ENCODE peak calls at places on chromosome 16, in six cellular contexts. C, U, R, J, I and T are unnamed samples.

GRCh38 chr16:86986809-86987487 is 330.2 kb downstream of the C16orf95 start:
- DNase-seq in C (no peak), U (no peak), R (no peak), J (no peak), I (no peak), T (no peak)

GRCh38 chr16:3182608-3183444 is 5.2 kb upstream of the OR1F1 start:
- DNase-seq in C (no peak), U (peak), R (no peak), J (peak), I (peak), T (peak)

GRCh38 chr16:12609937-12610699 is 193.6 kb downstream of the CPPED1 start:
- DNase-seq in C (no peak), U (no peak), R (no peak), J (no peak), I (peak), T (no peak)

GRCh38 chr16:10744370-10745030 is 858 bp downstream of the NUBP1 start:
- DNase-seq in C (no peak), U (peak), R (no peak), J (no peak), I (no peak), T (no peak)

GRCh38 chr16:2512920-2513404 is 790 bp upstream of the ATP6V0C start:
- DNase-seq in C (no peak), U (no peak), R (no peak), J (no peak), I (no peak), T (no peak)

GRCh38 chr16:22372882-22373661 is 1.3 kb downstream of the CDR2 start:
- DNase-seq in C (no peak), U (no peak), R (no peak), J (no peak), I (no peak), T (no peak)

GRCh38 chr16:19289805-19290490 is 4.4 kb downstream of the CLEC19A start:
- DNase-seq in C (no peak), U (no peak), R (no peak), J (no peak), I (no peak), T (no peak)

GRCh38 chr16:57564571-57565270 is 22.3 kb downstream of the ADGRG5 start:
- DNase-seq in C (no peak), U (no peak), R (no peak), J (no peak), I (no peak), T (no peak)

GRCh38 chr16:1491327-1491726 is 1.8 kb upstream of the TELO2 start:
- DNase-seq in C (no peak), U (no peak), R (no peak), J (no peak), I (peak), T (no peak)

GRCh38 chr16:11738742-11739544 is 3.7 kb downstream of the TXNDC11 start:
- DNase-seq in C (no peak), U (no peak), R (no peak), J (no peak), I (no peak), T (no peak)

GRCh38 chr16:75074920-75075687 is 41.5 kb downstream of the LDHD start:
- DNase-seq in C (peak), U (peak), R (no peak), J (peak), I (no peak), T (peak)

GRCh38 chr16:17476414-17477259 is 5.9 kb upstream of the XYLT1 start:
- DNase-seq in C (no peak), U (peak), R (peak), J (no peak), I (peak), T (no peak)

GRCh38 chr16:82758904-82759303 is 132.1 kb downstream of the CDH13 start:
- DNase-seq in C (no peak), U (no peak), R (no peak), J (no peak), I (no peak), T (no peak)

GRCh38 chr16:26981266-26981938 is 85.3 kb upstream of the C16orf82 start:
- DNase-seq in C (no peak), U (no peak), R (no peak), J (no peak), I (no peak), T (no peak)

GRCh38 chr16:48156790-48157209 is 1.0 kb upstream of the ABCC12 start:
- DNase-seq in C (no peak), U (peak), R (peak), J (peak), I (peak), T (peak)

GRCh38 chr16:30656974-30657865 is 1.0 kb upstream of the FBRS start:
- DNase-seq in C (no peak), U (no peak), R (no peak), J (no peak), I (no peak), T (no peak)
- TF ChIP-seq POLR2A in C (peak), U (peak), R (no peak), J (peak), I (peak), T (no peak)

GRCh38 chr16:81518439-81518757 is 73.8 kb downstream of the CMIP start:
- DNase-seq in C (no peak), U (no peak), R (no peak), J (no peak), I (no peak), T (no peak)
- TF ChIP-seq TAF1 in C (no peak), U (no peak), R (no peak), J (no peak), I (no peak), T (no peak)

GRCh38 chr16:66925322-66925840 is at the start of gene RRAD:
- DNase-seq in C (no peak), U (peak), R (no peak), J (no peak), I (no peak), T (no peak)
- TF ChIP-seq POLR2A in C (peak), U (no peak), R (no peak), J (no peak), I (no peak), T (no peak)

DNA sequence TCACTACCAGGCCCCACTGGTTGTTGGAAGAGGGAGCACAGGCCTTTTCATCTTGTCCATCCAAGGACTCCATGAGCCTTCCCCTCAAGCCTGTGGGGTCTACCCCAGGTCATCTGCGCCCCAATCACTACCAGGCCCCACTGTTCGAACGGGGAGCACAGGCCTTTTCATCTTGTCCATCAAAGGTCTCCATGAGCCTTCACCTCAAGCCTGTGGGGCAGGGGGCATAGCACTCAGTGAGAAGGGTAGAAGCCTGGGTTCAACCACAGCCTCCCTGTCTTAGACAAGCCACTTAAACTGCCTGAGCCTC is 101.4 kb upstream of the CDH5 start:
- DNase-seq in C (no peak), U (no peak), R (no peak), J (no peak), I (no peak), T (no peak)
- TF ChIP-seq TAF1 in C (no peak), U (no peak), R (no peak), J (no peak), I (no peak), T (no peak)

GRCh38 chr16:68311316-68311620 is 449 bp downstream of the PRMT7 start:
- DNase-seq in C (no peak), U (no peak), R (no peak), J (no peak), I (peak), T (no peak)

GRCh38 chr16:68309798-68310197 is 948 bp downstream of the SLC7A6OS start:
- DNase-seq in C (no peak), U (no peak), R (no peak), J (no peak), I (no peak), T (no peak)

GRCh38 chr16:68313116-68313515 is 2.3 kb downstream of the PRMT7 start:
- DNase-seq in C (no peak), U (no peak), R (no peak), J (no peak), I (no peak), T (no peak)

GRCh38 chr16:68306633-68307032 is 4.1 kb downstream of the SLC7A6OS start:
- DNase-seq in C (no peak), U (no peak), R (no peak), J (no peak), I (no peak), T (no peak)

GRCh38 chr16:68310441-68311315 is at the start of the genes PRMT7 and SLC7A6OS:
- DNase-seq in C (peak), U (peak), R (peak), J (peak), I (peak), T (peak)
- TF ChIP-seq POLR2A in C (peak), U (peak), R (peak), J (peak), I (peak), T (peak)

GRCh38 chr16:84700518-84701277 is 898 bp downstream of the USP10 start:
- DNase-seq in C (no peak), U (peak), R (no peak), J (no peak), I (no peak), T (no peak)
- TF ChIP-seq TAF1 in C (peak), U (no peak), R (no peak), J (no peak), I (no peak), T (no peak)

GRCh38 chr16:68085259-68086071 is at the start of gene NFATC3:
- DNase-seq in C (no peak), U (peak), R (peak), J (peak), I (peak), T (peak)
- TF ChIP-seq POLR2A in C (peak), U (peak), R (peak), J (no peak), I (peak), T (no peak)

GRCh38 chr16:424033-424622 is 1.3 kb upstream of the RAB11FIP3 start:
- DNase-seq in C (no peak), U (no peak), R (no peak), J (no peak), I (peak), T (no peak)
- TF ChIP-seq TAF1 in C (no peak), U (no peak), R (no peak), J (no peak), I (no peak), T (no peak)

GRCh38 chr16:31142109-31143035 is 6.8 kb upstream of the PRSS8 start:
- DNase-seq in C (peak), U (peak), R (peak), J (peak), I (peak), T (peak)

GRCh38 chr16:31138621-31139578 is 3.4 kb upstream of the PRSS8 start:
- DNase-seq in C (no peak), U (no peak), R (no peak), J (no peak), I (peak), T (no peak)

GRCh38 chr16:31143036-31143888 is 6.6 kb downstream of the PRSS36 start:
- DNase-seq in C (no peak), U (no peak), R (no peak), J (no peak), I (no peak), T (no peak)

GRCh38 chr16:31143889-31144148 is 6.0 kb downstream of the PRSS36 start:
- DNase-seq in C (no peak), U (no peak), R (no peak), J (no peak), I (no peak), T (no peak)

DNA sequence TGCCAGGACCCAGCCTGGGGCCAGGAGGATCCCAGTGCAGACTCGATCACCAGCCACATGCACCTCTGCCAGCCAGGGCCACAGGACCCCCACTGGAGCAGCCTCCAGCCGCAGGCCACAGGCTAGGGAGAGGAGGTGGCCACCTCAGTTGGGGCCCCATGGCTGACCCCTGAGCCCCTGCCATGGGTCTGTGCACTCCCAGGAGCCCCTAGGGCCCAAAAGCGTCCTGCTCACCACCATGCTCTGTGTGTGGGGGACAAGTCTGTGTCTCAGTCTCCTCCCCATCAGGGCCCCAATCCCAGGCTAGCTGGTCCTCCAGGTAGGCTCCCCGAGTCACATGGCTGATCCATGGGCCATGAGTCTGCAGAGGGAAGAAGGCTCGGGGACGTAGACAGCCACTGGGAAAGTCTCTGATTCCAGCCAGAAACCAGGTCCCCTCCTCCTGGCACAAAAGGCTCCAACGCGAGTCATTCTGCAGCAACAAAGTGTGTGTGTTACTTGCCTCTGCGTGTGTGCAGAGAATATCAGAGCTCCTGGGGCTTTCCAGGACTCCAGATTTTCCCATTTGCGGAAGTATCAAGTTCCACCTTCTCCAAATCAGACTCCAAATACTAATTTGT is 6.1 kb upstream of the PRSS8 start:
- DNase-seq in C (no peak), U (peak), R (no peak), J (peak), I (no peak), T (no peak)
- TF ChIP-seq POLR2A in C (no peak), U (no peak), R (no peak), J (no peak), I (no peak), T (no peak)